ENCODE peak calls at places on chromosomes 5 and 9, in seven cellular contexts. L is KG1; E is esophagus squamous epithelium; C is cerebellum; J is stimulated activated CD4-positive, alpha-beta T cell treated with anti-CD3 and anti-CD28 coated beads, Interleukin-1b, Interleukin-23, amount 100 ng/mL, for 1 hour; S is left ventricle myocardium inferior; P is EL. N is an unnamed sample.

GRCh38 chr5:92518318-92518913 is 1062.6 kb downstream of the NR2F1-AS1 start:
- DNase-seq in P (peak), J (no peak), E (no peak), S (no peak), C (peak), L (no peak), N (no peak)

GRCh38 chr5:124519396-124519795 is 227.0 kb downstream of the ZNF608 start:
- DNase-seq in J (no peak), L (no peak), E (no peak), C (peak), P (peak), S (no peak), N (no peak)

GRCh38 chr9:131697097-131697496 is 42.8 kb downstream of the RAPGEF1 start:
- DNase-seq in J (no peak), P (no peak), C (peak), E (no peak), S (peak), L (no peak), N (no peak)

GRCh38 chr9:124256517-124257069 is 1.2 kb upstream of the NEK6 start:
- DNase-seq in S (no peak), C (no peak), J (no peak), E (no peak), L (no peak), P (peak), N (no peak)

GRCh38 chr5:15877905-15878304 is 301.7 kb downstream of the MARCHF11 start:
- DNase-seq in S (no peak), C (no peak), L (no peak), J (no peak), E (no peak), P (no peak), N (no peak)

GRCh38 chr9:127868278-127868903 is 9.1 kb downstream of the AK1 start:
- DNase-seq in P (no peak), J (no peak), L (no peak), E (no peak), C (no peak), S (no peak), N (no peak)

GRCh38 chr5:43044181-43044914 is 4.2 kb upstream of the ANXA2R start:
- DNase-seq in S (no peak), C (no peak), L (no peak), J (no peak), E (no peak), P (no peak), N (no peak)

GRCh38 chr5:169050146-169050571 is 250.8 kb downstream of the SLIT3 start:
- DNase-seq in P (peak), C (no peak), J (no peak), E (no peak), L (no peak), S (no peak), N (no peak)

GRCh38 chr5:119049824-119050449 is 20.9 kb upstream of the DMXL1 start:
- DNase-seq in P (peak), E (no peak), S (no peak), L (no peak), J (no peak), C (no peak), N (no peak)

GRCh38 chr9:114968710-114969109 is 38.3 kb upstream of the TNFSF8 start:
- DNase-seq in L (no peak), P (peak), J (no peak), S (no peak), C (no peak), E (no peak), N (no peak)

GRCh38 chr9:127149010-127149409 is 26.6 kb upstream of the ANGPTL2 start:
- DNase-seq in E (no peak), L (no peak), S (no peak), P (no peak), C (no peak), J (no peak), N (peak)

GRCh38 chr5:77774981-77775772 is 962 bp downstream of the TBCA start:
- DNase-seq in E (no peak), P (no peak), J (no peak), S (no peak), C (no peak), L (no peak), N (no peak)

GRCh38 chr9:95206143-95206542 is 111.4 kb downstream of the FANCC start:
- DNase-seq in J (no peak), L (no peak), C (no peak), P (peak), S (no peak), E (no peak), N (no peak)

GRCh38 chr5:179326176-179326997 is 18.9 kb downstream of the ADAMTS2 start:
- DNase-seq in C (no peak), J (no peak), S (peak), E (no peak), L (no peak), P (peak), N (no peak)

GRCh38 chr5:141349917-141350619 is at the start of gene PCDHGB1:
- DNase-seq in C (no peak), J (no peak), P (peak), L (no peak), E (no peak), S (no peak), N (peak)

GRCh38 chr5:108148715-108149139 is 233.2 kb downstream of the FBXL17 start:
- DNase-seq in E (no peak), J (no peak), L (no peak), C (no peak), S (no peak), P (peak), N (no peak)

GRCh38 chr9:137051145-137051724 is 2.6 kb downstream of the ENTPD2 start:
- DNase-seq in L (no peak), C (no peak), P (no peak), J (no peak), S (no peak), E (no peak), N (no peak)

GRCh38 chr9:108386859-108387384 is 468.9 kb downstream of the ACTL7B start:
- DNase-seq in P (peak), S (no peak), L (no peak), J (no peak), E (no peak), C (no peak), N (no peak)

GRCh38 chr9:115847245-115847644 is 306.3 kb upstream of the PAPPA start:
- DNase-seq in C (no peak), E (no peak), J (no peak), S (no peak), L (no peak), P (peak), N (no peak)

GRCh38 chr9:88476491-88477271 is 58.3 kb upstream of the NXNL2 start:
- DNase-seq in E (no peak), S (no peak), P (peak), J (no peak), L (no peak), C (no peak), N (no peak)

GRCh38 chr5:157819502-157820125 is 39.3 kb downstream of the CLINT1 start:
- DNase-seq in C (no peak), P (no peak), J (no peak), L (no peak), E (no peak), S (no peak), N (no peak)

N was measured in mesenteric fat pad.